ENCODE peak calls at places on chromosomes 13 and 19, in ten cellular contexts. One of them, this sample, is unnamed.
A peak's percentile ranks its signal among the peaks of the same experiment; 100 is the strongest.

GRCh38 chr19:33197591-33198000 is 3.5 kb downstream of the LRP3 start:
- DNase-seq in neural crest cell: no peak
- DNase-seq in left lung: peak; percentile 50
- DNase-seq in Peyer's patch: no peak
- DNase-seq in BJ: no peak
- DNase-seq in heart right ventricle: no peak
- DNase-seq in MCF 10A: no peak
- DNase-seq in CD8-positive, alpha-beta T cell: no peak
- DNase-seq in psoas muscle: no peak
- DNase-seq in thoracic aorta: no peak
- DNase-seq in this sample: no peak

GRCh38 chr13:28532226-28533048 is 37.5 kb upstream of the FLT1 start:
- DNase-seq in neural crest cell: peak; percentile 16
- DNase-seq in left lung: peak; percentile 82
- DNase-seq in Peyer's patch: no peak
- DNase-seq in BJ: no peak
- DNase-seq in heart right ventricle: peak; percentile 55
- DNase-seq in MCF 10A: no peak
- DNase-seq in CD8-positive, alpha-beta T cell: no peak
- DNase-seq in psoas muscle: peak; percentile 23
- DNase-seq in thoracic aorta: no peak
- DNase-seq in this sample: peak; percentile 60

GRCh38 chr19:962683-963385 is 21.3 kb upstream of the WDR18 start:
- DNase-seq in neural crest cell: no peak
- DNase-seq in left lung: peak; percentile 41
- DNase-seq in Peyer's patch: no peak
- DNase-seq in BJ: no peak
- DNase-seq in heart right ventricle: no peak
- DNase-seq in MCF 10A: no peak
- DNase-seq in CD8-positive, alpha-beta T cell: no peak
- DNase-seq in psoas muscle: no peak
- DNase-seq in thoracic aorta: no peak
- DNase-seq in this sample: no peak

GRCh38 chr13:34361528-34361927 is 543.6 kb downstream of the RFC3 start:
- DNase-seq in neural crest cell: no peak
- DNase-seq in left lung: no peak
- DNase-seq in Peyer's patch: no peak
- DNase-seq in BJ: peak; percentile 86
- DNase-seq in heart right ventricle: no peak
- DNase-seq in MCF 10A: no peak
- DNase-seq in CD8-positive, alpha-beta T cell: no peak
- DNase-seq in psoas muscle: no peak
- DNase-seq in thoracic aorta: no peak
- DNase-seq in this sample: no peak

GRCh38 chr19:53365899-53366493 is 491 bp downstream of the ZNF525 start:
- DNase-seq in neural crest cell: peak; percentile 6
- DNase-seq in left lung: peak; percentile 84
- DNase-seq in Peyer's patch: peak; percentile 23
- DNase-seq in BJ: no peak
- DNase-seq in heart right ventricle: peak; percentile 24
- DNase-seq in MCF 10A: peak; percentile 42
- DNase-seq in CD8-positive, alpha-beta T cell: peak; percentile 62
- DNase-seq in psoas muscle: peak; percentile 14
- DNase-seq in thoracic aorta: no peak
- DNase-seq in this sample: peak; percentile 47

GRCh38 chr19:23817519-23817918 is 58.8 kb upstream of the ZNF681 start:
- DNase-seq in neural crest cell: no peak
- DNase-seq in left lung: no peak
- DNase-seq in Peyer's patch: peak; percentile 36
- DNase-seq in BJ: no peak
- DNase-seq in heart right ventricle: peak; percentile 21
- DNase-seq in MCF 10A: peak; percentile 23
- DNase-seq in CD8-positive, alpha-beta T cell: peak; percentile 37
- DNase-seq in psoas muscle: no peak
- DNase-seq in thoracic aorta: no peak
- DNase-seq in this sample: no peak

GRCh38 chr19:28746486-28746885 is 466.5 kb downstream of the UQCRFS1 start:
- DNase-seq in neural crest cell: no peak
- DNase-seq in left lung: no peak
- DNase-seq in Peyer's patch: no peak
- DNase-seq in BJ: no peak
- DNase-seq in heart right ventricle: no peak
- DNase-seq in MCF 10A: no peak
- DNase-seq in CD8-positive, alpha-beta T cell: no peak
- DNase-seq in psoas muscle: no peak
- DNase-seq in thoracic aorta: no peak
- DNase-seq in this sample: no peak

GRCh38 chr19:49487277-49488045 is at the start of gene RPL13A:
- DNase-seq in neural crest cell: peak; percentile 100
- DNase-seq in left lung: peak; percentile 99
- DNase-seq in Peyer's patch: peak; percentile 99
- DNase-seq in BJ: peak; percentile 97
- DNase-seq in heart right ventricle: peak; percentile 100
- DNase-seq in MCF 10A: peak; percentile 100
- DNase-seq in CD8-positive, alpha-beta T cell: peak; percentile 99
- DNase-seq in psoas muscle: peak; percentile 100
- DNase-seq in thoracic aorta: peak; percentile 97
- DNase-seq in this sample: peak; percentile 100

GRCh38 chr19:52190679-52191293 is 934 bp downstream of the PPP2R1A start:
- DNase-seq in neural crest cell: peak; percentile 2
- DNase-seq in left lung: no peak
- DNase-seq in Peyer's patch: no peak
- DNase-seq in BJ: no peak
- DNase-seq in heart right ventricle: peak; percentile 32
- DNase-seq in MCF 10A: peak; percentile 58
- DNase-seq in CD8-positive, alpha-beta T cell: peak; percentile 28
- DNase-seq in psoas muscle: peak; percentile 39
- DNase-seq in thoracic aorta: no peak
- DNase-seq in this sample: peak; percentile 25

GRCh38 chr19:31356587-31357314 is 7.5 kb upstream of the TSHZ3 start:
- DNase-seq in neural crest cell: no peak
- DNase-seq in left lung: peak; percentile 91
- DNase-seq in Peyer's patch: no peak
- DNase-seq in BJ: no peak
- DNase-seq in heart right ventricle: peak; percentile 51
- DNase-seq in MCF 10A: no peak
- DNase-seq in CD8-positive, alpha-beta T cell: no peak
- DNase-seq in psoas muscle: peak; percentile 30
- DNase-seq in thoracic aorta: no peak
- DNase-seq in this sample: peak; percentile 60

GRCh38 chr13:86870388-86870966 is 800.7 kb upstream of the SLITRK5 start:
- DNase-seq in neural crest cell: no peak
- DNase-seq in left lung: no peak
- DNase-seq in Peyer's patch: no peak
- DNase-seq in BJ: no peak
- DNase-seq in heart right ventricle: no peak
- DNase-seq in MCF 10A: peak; percentile 45
- DNase-seq in CD8-positive, alpha-beta T cell: no peak
- DNase-seq in psoas muscle: no peak
- DNase-seq in thoracic aorta: no peak
- DNase-seq in this sample: no peak

GRCh38 chr13:110610955-110611595 is 4.3 kb upstream of the NAXD start:
- DNase-seq in neural crest cell: no peak
- DNase-seq in left lung: no peak
- DNase-seq in Peyer's patch: no peak
- DNase-seq in BJ: no peak
- DNase-seq in heart right ventricle: no peak
- DNase-seq in MCF 10A: no peak
- DNase-seq in CD8-positive, alpha-beta T cell: no peak
- DNase-seq in psoas muscle: no peak
- DNase-seq in thoracic aorta: no peak
- DNase-seq in this sample: no peak

GRCh38 chr13:112246731-112247470 is 129.3 kb upstream of the SPACA7 start:
- DNase-seq in neural crest cell: no peak
- DNase-seq in left lung: no peak
- DNase-seq in Peyer's patch: no peak
- DNase-seq in BJ: no peak
- DNase-seq in heart right ventricle: no peak
- DNase-seq in MCF 10A: no peak
- DNase-seq in CD8-positive, alpha-beta T cell: no peak
- DNase-seq in psoas muscle: no peak
- DNase-seq in thoracic aorta: no peak
- DNase-seq in this sample: no peak
- TF ChIP-seq CTCF in neural crest cell: no peak
- TF ChIP-seq CTCF in left lung: no peak
- TF ChIP-seq CTCF in Peyer's patch: no peak
- TF ChIP-seq CTCF in BJ: no peak
- TF ChIP-seq CTCF in heart right ventricle: no peak
- TF ChIP-seq CTCF in MCF 10A: no peak
- TF ChIP-seq CTCF in CD8-positive, alpha-beta T cell: no peak
- TF ChIP-seq CTCF in psoas muscle: no peak
- TF ChIP-seq CTCF in thoracic aorta: no peak
- TF ChIP-seq CTCF in this sample: no peak

DNA sequence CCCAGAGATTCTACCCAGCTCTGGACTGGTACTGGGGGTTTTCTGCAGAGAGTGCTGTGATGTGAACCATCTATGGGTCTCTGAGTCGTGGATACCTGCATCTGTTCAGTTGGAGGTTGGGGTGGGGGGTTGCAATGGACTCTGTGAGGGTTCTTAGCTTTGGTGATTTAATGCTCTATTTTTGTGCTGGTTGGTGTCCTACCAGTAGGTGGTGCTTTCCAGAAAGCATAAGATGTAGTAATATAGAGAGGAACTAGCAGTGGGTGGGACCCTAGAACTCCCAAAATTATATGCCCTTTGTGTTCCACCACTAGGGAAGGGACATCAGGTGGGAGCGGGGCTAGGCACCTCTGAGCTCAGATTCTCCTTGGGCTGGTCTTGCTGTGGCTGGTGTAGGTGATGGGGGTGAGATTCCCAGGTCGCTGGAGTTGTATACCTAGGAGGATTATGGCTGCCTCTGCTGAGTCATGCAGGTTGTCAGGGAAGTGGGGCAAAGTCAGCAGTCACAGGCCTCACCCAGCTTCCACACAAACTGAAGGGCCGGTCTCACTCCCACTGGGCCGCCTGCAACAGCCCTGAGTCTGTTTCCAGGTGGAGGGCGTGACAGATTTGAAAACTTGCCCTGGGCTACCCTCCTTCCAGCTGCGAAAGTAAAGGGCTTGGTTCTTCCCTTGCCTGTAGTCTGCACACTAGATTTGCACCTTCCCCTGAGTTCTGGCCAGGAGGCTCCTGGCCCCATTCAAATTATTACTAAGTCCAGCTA is 573.0 kb upstream of the SLITRK1 start:
- DNase-seq in neural crest cell: no peak
- DNase-seq in left lung: no peak
- DNase-seq in Peyer's patch: no peak
- DNase-seq in BJ: no peak
- DNase-seq in heart right ventricle: no peak
- DNase-seq in MCF 10A: no peak
- DNase-seq in CD8-positive, alpha-beta T cell: no peak
- DNase-seq in psoas muscle: no peak
- DNase-seq in thoracic aorta: no peak
- DNase-seq in this sample: no peak
- TF ChIP-seq CTCF in neural crest cell: peak; percentile 15
- TF ChIP-seq CTCF in left lung: no peak
- TF ChIP-seq CTCF in Peyer's patch: no peak
- TF ChIP-seq CTCF in BJ: no peak
- TF ChIP-seq CTCF in heart right ventricle: no peak
- TF ChIP-seq CTCF in MCF 10A: no peak
- TF ChIP-seq CTCF in CD8-positive, alpha-beta T cell: no peak
- TF ChIP-seq CTCF in psoas muscle: no peak
- TF ChIP-seq CTCF in thoracic aorta: no peak
- TF ChIP-seq CTCF in this sample: no peak

DNA sequence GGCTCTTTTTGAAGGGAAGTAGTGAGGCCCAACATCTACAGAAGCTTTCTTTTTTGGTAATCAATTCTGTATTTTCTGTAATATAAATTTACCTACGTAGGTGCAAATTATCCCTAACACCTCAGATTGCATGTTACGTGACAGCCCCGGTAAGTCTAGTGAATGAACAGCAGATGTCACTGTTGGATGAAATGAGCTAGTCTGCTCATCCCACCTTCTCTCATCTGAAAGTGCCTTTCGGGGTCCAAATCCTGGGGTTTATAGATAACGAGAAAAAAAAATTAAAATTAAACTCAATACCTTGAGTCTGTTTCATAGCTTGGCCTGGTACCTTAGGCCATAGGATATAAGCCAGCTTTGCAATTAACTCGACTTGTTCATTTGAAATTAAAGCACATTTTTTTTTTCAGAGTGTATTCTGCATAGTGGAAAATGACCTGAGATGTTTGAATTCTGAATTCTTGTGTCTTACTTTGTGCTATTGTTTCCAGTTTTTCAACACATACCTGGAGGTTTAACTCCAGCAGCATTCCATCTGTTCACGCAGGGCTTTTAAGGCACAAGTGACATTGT is 548.2 kb downstream of the GPC5 start:
- DNase-seq in neural crest cell: peak; percentile 2
- DNase-seq in left lung: no peak
- DNase-seq in Peyer's patch: no peak
- DNase-seq in BJ: no peak
- DNase-seq in heart right ventricle: no peak
- DNase-seq in MCF 10A: peak; percentile 46
- DNase-seq in CD8-positive, alpha-beta T cell: no peak
- DNase-seq in psoas muscle: no peak
- DNase-seq in thoracic aorta: no peak
- DNase-seq in this sample: peak; percentile 15
- TF ChIP-seq CTCF in neural crest cell: peak; percentile 74
- TF ChIP-seq CTCF in left lung: no peak
- TF ChIP-seq CTCF in Peyer's patch: no peak
- TF ChIP-seq CTCF in BJ: no peak
- TF ChIP-seq CTCF in heart right ventricle: peak; percentile 24
- TF ChIP-seq CTCF in MCF 10A: peak; percentile 78
- TF ChIP-seq CTCF in CD8-positive, alpha-beta T cell: no peak
- TF ChIP-seq CTCF in psoas muscle: no peak
- TF ChIP-seq CTCF in thoracic aorta: no peak
- TF ChIP-seq CTCF in this sample: peak; percentile 70

GRCh38 chr13:98542568-98543379 is 34.1 kb downstream of the STK24 start:
- DNase-seq in neural crest cell: no peak
- DNase-seq in left lung: no peak
- DNase-seq in Peyer's patch: peak; percentile 60
- DNase-seq in BJ: no peak
- DNase-seq in heart right ventricle: no peak
- DNase-seq in MCF 10A: no peak
- DNase-seq in CD8-positive, alpha-beta T cell: no peak
- DNase-seq in psoas muscle: no peak
- DNase-seq in thoracic aorta: no peak
- DNase-seq in this sample: no peak

GRCh38 chr13:98541211-98541610 is 35.7 kb downstream of the STK24 start:
- DNase-seq in neural crest cell: no peak
- DNase-seq in left lung: no peak
- DNase-seq in Peyer's patch: no peak
- DNase-seq in BJ: no peak
- DNase-seq in heart right ventricle: no peak
- DNase-seq in MCF 10A: no peak
- DNase-seq in CD8-positive, alpha-beta T cell: no peak
- DNase-seq in psoas muscle: no peak
- DNase-seq in thoracic aorta: no peak
- DNase-seq in this sample: no peak

GRCh38 chr13:98543380-98544104 is 33.4 kb downstream of the STK24 start:
- DNase-seq in neural crest cell: no peak
- DNase-seq in left lung: no peak
- DNase-seq in Peyer's patch: peak; percentile 37
- DNase-seq in BJ: no peak
- DNase-seq in heart right ventricle: no peak
- DNase-seq in MCF 10A: no peak
- DNase-seq in CD8-positive, alpha-beta T cell: no peak
- DNase-seq in psoas muscle: no peak
- DNase-seq in thoracic aorta: no peak
- DNase-seq in this sample: no peak

GRCh38 chr13:98540476-98540875 is 36.4 kb downstream of the STK24 start:
- DNase-seq in neural crest cell: no peak
- DNase-seq in left lung: no peak
- DNase-seq in Peyer's patch: no peak
- DNase-seq in BJ: no peak
- DNase-seq in heart right ventricle: no peak
- DNase-seq in MCF 10A: no peak
- DNase-seq in CD8-positive, alpha-beta T cell: no peak
- DNase-seq in psoas muscle: no peak
- DNase-seq in thoracic aorta: no peak
- DNase-seq in this sample: no peak

GRCh38 chr13:98541701-98542203 is 35.2 kb downstream of the STK24 start:
- DNase-seq in neural crest cell: no peak
- DNase-seq in left lung: no peak
- DNase-seq in Peyer's patch: no peak
- DNase-seq in BJ: no peak
- DNase-seq in heart right ventricle: no peak
- DNase-seq in MCF 10A: no peak
- DNase-seq in CD8-positive, alpha-beta T cell: no peak
- DNase-seq in psoas muscle: no peak
- DNase-seq in thoracic aorta: no peak
- DNase-seq in this sample: no peak
- TF ChIP-seq CTCF in neural crest cell: no peak
- TF ChIP-seq CTCF in left lung: no peak
- TF ChIP-seq CTCF in Peyer's patch: peak; percentile 50
- TF ChIP-seq CTCF in BJ: peak; percentile 22
- TF ChIP-seq CTCF in heart right ventricle: no peak
- TF ChIP-seq CTCF in MCF 10A: no peak
- TF ChIP-seq CTCF in CD8-positive, alpha-beta T cell: no peak
- TF ChIP-seq CTCF in psoas muscle: no peak
- TF ChIP-seq CTCF in thoracic aorta: no peak
- TF ChIP-seq CTCF in this sample: no peak